ENCODE peak calls at places on chromosomes 2 and 18, in eight cellular contexts. Y is fibroblast of lung, E is GM23248, L is choroid plexus epithelial cell, Z is kidney, B is fibroblast of pulmonary artery, H is A549, X is fibroblast of mammary gland. K is an unnamed sample.

GRCh38 chr18:79912409-79912991 is 39.0 kb downstream of the SLC66A2 start:
- DNase-seq in H (no peak), L (peak), Z (peak), Y (peak), B (peak), X (peak), E (peak), K (no peak)

GRCh38 chr2:201138401-201138970 is 22.5 kb downstream of the CFLAR start:
- DNase-seq in H (no peak), Z (no peak), B (no peak), L (no peak), Y (no peak), E (no peak), X (no peak), K (no peak)

GRCh38 chr18:13437034-13437433 is 218.5 kb downstream of the LDLRAD4 start:
- DNase-seq in X (no peak), H (no peak), Z (no peak), E (no peak), B (no peak), L (no peak), Y (no peak), K (no peak)

GRCh38 chr18:23618862-23619387 is 32.6 kb upstream of the NPC1 start:
- DNase-seq in H (peak), Z (no peak), B (no peak), X (peak), E (no peak), Y (no peak), L (no peak), K (no peak)

GRCh38 chr2:202267495-202267894 is 1.9 kb downstream of the NOP58 start:
- DNase-seq in X (peak), H (no peak), Y (peak), B (no peak), L (peak), Z (no peak), E (peak), K (no peak)

GRCh38 chr2:119672161-119672862 is 6.7 kb upstream of the TMEM177 start:
- DNase-seq in H (no peak), L (no peak), E (no peak), X (no peak), Z (no peak), Y (no peak), B (no peak), K (no peak)

GRCh38 chr2:157480182-157480961 is 36.5 kb upstream of the CYTIP start:
- DNase-seq in E (peak), Z (peak), B (peak), Y (peak), L (peak), X (peak), H (no peak), K (no peak)

GRCh38 chr2:54531558-54531957 is 75.4 kb downstream of the SPTBN1 start:
- DNase-seq in E (peak), Y (peak), B (peak), Z (no peak), X (peak), H (peak), L (peak), K (no peak)

GRCh38 chr2:196980498-196980897 is 54.0 kb upstream of the PGAP1 start:
- DNase-seq in Z (no peak), B (no peak), L (no peak), E (no peak), X (no peak), Y (no peak), H (no peak), K (no peak)

GRCh38 chr2:240646061-240646899 is 21.0 kb downstream of the GPR35 start:
- DNase-seq in X (no peak), H (no peak), E (no peak), Z (peak), Y (no peak), B (no peak), L (no peak), K (no peak)

GRCh38 chr2:178863856-178864620 is 56.8 kb upstream of the TTN start:
- DNase-seq in B (peak), Y (peak), Z (peak), E (peak), H (no peak), L (peak), X (peak), K (no peak)

DNA sequence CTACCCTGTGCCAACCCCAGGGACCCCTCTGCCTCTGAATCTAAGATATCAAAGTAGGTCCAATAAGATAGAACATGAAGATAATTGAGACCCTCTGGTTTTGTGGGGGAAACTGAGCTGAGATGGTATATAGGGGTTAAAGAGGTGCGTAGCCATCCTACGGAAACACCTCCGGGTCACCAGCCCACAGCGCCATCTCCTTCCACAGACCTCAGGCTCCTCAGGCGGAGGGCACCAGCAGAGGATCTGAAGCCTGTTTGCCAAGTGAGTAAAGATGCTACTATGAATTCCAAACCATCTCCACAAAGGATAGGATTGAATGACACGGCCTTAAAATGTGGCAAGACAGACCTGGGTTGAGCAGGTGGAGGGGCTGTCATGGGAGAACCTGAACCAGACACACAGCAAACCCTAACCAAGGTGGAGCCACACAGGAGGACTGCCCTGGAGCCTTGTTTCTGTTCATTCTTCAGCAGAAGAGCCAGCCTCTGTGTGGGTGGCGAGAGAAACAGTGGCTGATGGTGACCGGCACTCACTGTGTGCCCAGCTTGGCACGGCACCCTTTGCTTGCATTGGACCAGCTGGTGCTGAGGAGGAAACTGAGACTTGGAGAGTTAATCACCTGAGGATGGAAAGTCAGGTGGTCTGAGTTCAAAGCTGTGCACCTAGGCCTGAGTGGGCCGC is 10.2 kb downstream of the GBX2 start:
- DNase-seq in H (no peak), L (no peak), E (no peak), B (no peak), X (no peak), Y (no peak), Z (no peak), K (no peak)
- H3K4me3 ChIP-seq in H (no peak), L (no peak), E (no peak), B (no peak), X (no peak), Y (no peak), Z (no peak), K (no peak)

DNA sequence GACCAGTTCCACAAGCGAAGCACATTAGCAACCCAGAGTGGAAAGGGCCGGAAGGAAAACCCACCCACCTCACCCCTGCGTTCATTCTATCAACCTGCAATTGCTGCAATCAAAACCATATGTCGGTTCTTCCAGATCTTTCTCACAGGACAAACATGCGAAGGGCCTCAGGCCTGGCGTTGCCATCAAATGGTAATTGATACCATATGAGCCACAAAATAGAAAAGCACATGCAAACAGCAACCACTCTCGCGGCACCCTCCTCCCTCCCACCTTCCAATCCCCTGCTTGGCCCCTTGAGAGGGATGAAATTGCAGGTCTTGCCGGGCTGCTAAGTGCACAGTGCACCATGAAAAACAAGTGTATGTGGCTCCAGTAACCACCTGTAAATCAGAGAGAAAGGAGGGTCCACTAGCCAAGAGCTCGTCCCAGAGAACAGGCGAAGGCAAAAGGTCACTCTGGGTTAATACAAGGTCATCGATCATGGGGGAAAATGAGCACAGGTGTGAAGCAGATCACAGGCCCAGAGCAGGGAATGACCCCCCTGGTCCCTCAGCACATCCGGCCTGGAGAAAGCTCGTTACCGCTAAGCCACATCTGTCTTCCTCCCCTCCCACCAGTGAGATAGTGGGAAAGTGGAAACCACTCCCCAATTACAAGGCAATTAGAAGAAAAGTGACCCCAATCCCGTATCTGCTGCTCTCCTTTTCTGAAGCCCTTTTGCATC is 287.4 kb downstream of the TCF4 start:
- DNase-seq in E (peak), B (no peak), Y (peak), X (peak), L (no peak), H (no peak), Z (no peak), K (peak)
- H3K4me3 ChIP-seq in E (peak), B (no peak), Y (peak), X (no peak), L (peak), H (no peak), Z (no peak), K (peak)

GRCh38 chr2:9001229-9001628 is 2.3 kb downstream of the MBOAT2 start:
- DNase-seq in L (no peak), Y (no peak), X (peak), E (peak), H (peak), B (peak), Z (no peak), K (no peak)
- H3K4me3 ChIP-seq in L (peak), Y (no peak), X (no peak), E (peak), H (no peak), B (no peak), Z (no peak), K (no peak)

GRCh38 chr18:26656944-26657536 is 108.7 kb upstream of the KCTD1 start:
- DNase-seq in X (peak), L (peak), Y (peak), B (peak), H (peak), Z (peak), E (peak), K (no peak)

GRCh38 chr18:26656401-26656943 is 108.1 kb upstream of the KCTD1 start:
- DNase-seq in E (no peak), X (no peak), L (no peak), Z (peak), B (no peak), Y (no peak), H (no peak), K (no peak)

GRCh38 chr18:26654173-26655009 is 106.0 kb upstream of the KCTD1 start:
- DNase-seq in L (peak), Z (no peak), Y (peak), E (no peak), B (no peak), H (peak), X (no peak), K (no peak)

GRCh38 chr18:26655010-26655613 is 106.8 kb upstream of the KCTD1 start:
- DNase-seq in X (peak), H (peak), E (peak), B (peak), L (peak), Y (peak), Z (no peak), K (no peak)

DNA sequence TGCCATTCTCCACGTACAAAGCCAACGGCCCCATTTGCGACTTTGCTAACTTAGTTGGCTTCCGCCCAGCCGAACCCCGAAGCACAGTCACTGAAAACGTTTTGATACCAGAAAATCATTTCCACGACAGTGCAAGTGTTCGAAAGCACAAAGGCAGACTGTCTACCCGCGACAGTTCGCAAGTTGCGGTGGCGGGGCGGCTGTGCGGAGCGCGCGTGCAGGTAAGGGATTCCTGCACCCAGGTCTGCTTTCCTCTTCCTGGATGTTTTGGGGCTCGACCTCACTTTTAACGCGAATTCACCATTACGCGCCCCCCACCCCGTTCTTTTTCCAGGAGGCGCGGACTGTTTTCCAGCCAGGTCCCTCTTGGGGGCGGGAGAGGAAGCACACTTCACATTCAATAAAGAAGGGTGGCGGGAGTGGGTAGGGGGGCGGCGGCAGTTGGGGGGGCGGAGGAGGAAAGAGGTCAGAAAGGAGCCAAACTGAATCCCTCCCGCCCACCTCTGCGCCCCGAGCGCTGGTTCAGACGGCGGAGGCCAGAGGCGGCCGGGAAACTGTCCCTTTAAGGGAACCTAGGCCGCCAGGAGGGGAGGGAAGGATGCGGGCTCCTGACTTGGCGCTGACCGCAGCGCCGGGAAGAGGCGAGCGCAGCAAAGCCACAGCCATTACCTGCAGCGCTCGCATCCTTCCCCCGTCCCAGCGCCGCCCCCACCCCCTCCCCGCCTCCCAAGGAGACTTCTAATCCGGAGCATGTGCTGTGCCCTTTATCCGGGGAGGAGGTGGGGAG is 107.5 kb upstream of the KCTD1 start:
- DNase-seq in Y (peak), X (peak), B (peak), Z (peak), L (peak), H (peak), E (peak), K (no peak)
- H3K4me3 ChIP-seq in Y (peak), X (peak), B (peak), Z (peak), L (peak), H (peak), E (peak), K (peak)

GRCh38 chr18:9043581-9043980 is 58.9 kb upstream of the NDUFV2 start:
- DNase-seq in Y (no peak), X (no peak), Z (no peak), B (no peak), L (no peak), H (no peak), E (no peak), K (no peak)
- H3K4me3 ChIP-seq in Y (no peak), X (no peak), Z (no peak), B (no peak), L (no peak), H (no peak), E (no peak), K (no peak)